ENCODE peak calls at places on chromosomes 16 and 17, in ten cellular contexts. D is GM12891; J is ELR; I is stimulated activated CD8-positive, alpha-beta memory T cell treated with anti-CD3 and anti-CD28 coated beads, Interleukin-7, amount 100 ng/mL, for 24 hours; R is heart right ventricle; Y is naive thymus-derived CD8-positive, alpha-beta T cell; W is B cell; B is mucosa of descending colon; X is Calu3; Q is stimulated activated CD4-positive, alpha-beta T cell treated with anti-CD3 and anti-CD28 coated beads, Interleukin-15, amount 100 ng/mL, for 1 hour. N is an unnamed sample.

GRCh38 chr17:71127416-71127815 is 958.1 kb downstream of the KCNJ2 start:
- DNase-seq in D (no peak), J (peak), I (no peak), R (no peak), Y (no peak), W (no peak), B (no peak), X (no peak), Q (no peak), N (no peak)

GRCh38 chr17:43530303-43531081 is 15.6 kb downstream of the ETV4 start:
- DNase-seq in D (no peak), J (peak), I (no peak), R (peak), Y (no peak), W (no peak), B (peak), X (no peak), Q (no peak), N (peak)

GRCh38 chr17:71080937-71081336 is 911.6 kb downstream of the KCNJ2 start:
- DNase-seq in D (no peak), J (no peak), I (no peak), R (no peak), Y (no peak), W (no peak), B (no peak), X (no peak), Q (no peak), N (no peak)

GRCh38 chr17:57478433-57478832 is 222.1 kb downstream of the MSI2 start:
- DNase-seq in D (no peak), J (no peak), I (no peak), R (no peak), Y (no peak), W (no peak), B (no peak), X (no peak), Q (no peak), N (no peak)

GRCh38 chr17:20920813-20921199 is 122.0 kb downstream of the USP22 start:
- DNase-seq in D (no peak), J (no peak), I (no peak), R (no peak), Y (no peak), W (no peak), B (no peak), X (no peak), Q (no peak), N (no peak)

GRCh38 chr16:27847030-27847550 is 216.4 kb downstream of the GSG1L start:
- DNase-seq in D (no peak), J (peak), I (no peak), R (no peak), Y (no peak), W (no peak), B (no peak), X (no peak), Q (no peak), N (no peak)

GRCh38 chr16:69187387-69187890 is 475 bp downstream of the SNTB2 start:
- DNase-seq in D (peak), J (peak), I (no peak), R (peak), Y (peak), W (peak), B (peak), X (peak), Q (peak), N (peak)

GRCh38 chr17:32596666-32597065 is 109.9 kb downstream of the CDK5R1 start:
- DNase-seq in D (peak), J (peak), I (no peak), R (no peak), Y (no peak), W (no peak), B (no peak), X (no peak), Q (no peak), N (no peak)

GRCh38 chr17:78484300-78485159 is 92.7 kb downstream of the DNAH17 start:
- DNase-seq in D (peak), J (no peak), I (peak), R (no peak), Y (peak), W (no peak), B (peak), X (peak), Q (peak), N (peak)

GRCh38 chr17:43033947-43034622 is 9.1 kb downstream of the RND2 start:
- DNase-seq in D (no peak), J (no peak), I (no peak), R (no peak), Y (no peak), W (no peak), B (no peak), X (no peak), Q (no peak), N (no peak)

GRCh38 chr17:20267459-20267842 is 199.9 kb downstream of the LGALS9B start:
- DNase-seq in D (no peak), J (no peak), I (peak), R (no peak), Y (peak), W (no peak), B (no peak), X (no peak), Q (no peak), N (no peak)

GRCh38 chr16:14240216-14240843 is 169.2 kb downstream of the MRTFB start:
- DNase-seq in D (no peak), J (no peak), I (no peak), R (no peak), Y (no peak), W (no peak), B (no peak), X (no peak), Q (no peak), N (peak)

GRCh38 chr17:48597775-48598631 is 4.4 kb upstream of the HOXB5 start:
- DNase-seq in D (peak), J (no peak), I (no peak), R (no peak), Y (peak), W (peak), B (peak), X (peak), Q (no peak), N (peak)

GRCh38 chr17:73103661-73104335 is 11.3 kb upstream of the SLC39A11 start:
- DNase-seq in D (no peak), J (no peak), I (no peak), R (no peak), Y (no peak), W (no peak), B (no peak), X (no peak), Q (no peak), N (no peak)

GRCh38 chr16:1899641-1900451 is 18.4 kb downstream of the HS3ST6 start:
- DNase-seq in D (no peak), J (no peak), I (no peak), R (no peak), Y (no peak), W (no peak), B (peak), X (no peak), Q (no peak), N (peak)